ENCODE peak calls at places on chromosomes 1 and 21, in four cellular contexts. One of them, this sample, is unnamed.

GRCh38 chr1:200673952-200674823 is 4.5 kb upstream of the DDX59 start:
- DNase-seq in fibroblast of the aortic adventitia: no peak
- DNase-seq in AG04450: peak; percentile 26
- DNase-seq in tibial nerve: no peak
- DNase-seq in this sample: peak; percentile 9

GRCh38 chr1:238898856-238899255 is 487.5 kb upstream of the CHRM3 start:
- DNase-seq in fibroblast of the aortic adventitia: no peak
- DNase-seq in AG04450: no peak
- DNase-seq in tibial nerve: no peak
- DNase-seq in this sample: no peak

GRCh38 chr1:165845569-165845968 is 18.2 kb downstream of the UCK2 start:
- DNase-seq in fibroblast of the aortic adventitia: no peak
- DNase-seq in AG04450: no peak
- DNase-seq in tibial nerve: no peak
- DNase-seq in this sample: no peak

GRCh38 chr1:232880354-232880753 is 70.1 kb upstream of the NTPCR start:
- DNase-seq in fibroblast of the aortic adventitia: peak; percentile 13
- DNase-seq in AG04450: no peak
- DNase-seq in tibial nerve: no peak
- DNase-seq in this sample: peak; percentile 55

GRCh38 chr21:44576025-44576420 is 2.5 kb downstream of the KRTAP10-4 start:
- DNase-seq in fibroblast of the aortic adventitia: no peak
- DNase-seq in AG04450: no peak
- DNase-seq in tibial nerve: no peak
- DNase-seq in this sample: no peak

GRCh38 chr1:21268281-21269239 is 21.7 kb downstream of the ECE1 start:
- DNase-seq in fibroblast of the aortic adventitia: no peak
- DNase-seq in AG04450: no peak
- DNase-seq in tibial nerve: no peak
- DNase-seq in this sample: peak; percentile 17

GRCh38 chr21:28454978-28455600 is 537.6 kb downstream of the LTN1 start:
- DNase-seq in fibroblast of the aortic adventitia: peak; percentile 84
- DNase-seq in AG04450: no peak
- DNase-seq in tibial nerve: no peak
- DNase-seq in this sample: peak; percentile 88

GRCh38 chr1:64878090-64878489 is 88.3 kb downstream of the JAK1 start:
- DNase-seq in fibroblast of the aortic adventitia: no peak
- DNase-seq in AG04450: no peak
- DNase-seq in tibial nerve: no peak
- DNase-seq in this sample: no peak

GRCh38 chr1:8239306-8240023 is 78.4 kb upstream of the SLC45A1 start:
- DNase-seq in fibroblast of the aortic adventitia: no peak
- DNase-seq in AG04450: no peak
- DNase-seq in tibial nerve: no peak
- DNase-seq in this sample: no peak

GRCh38 chr1:1342061-1342562 is 7.1 kb downstream of the DVL1 start:
- DNase-seq in fibroblast of the aortic adventitia: no peak
- DNase-seq in AG04450: no peak
- DNase-seq in tibial nerve: no peak
- DNase-seq in this sample: no peak

GRCh38 chr1:117586747-117587478 is 18.9 kb upstream of the TENT5C start:
- DNase-seq in fibroblast of the aortic adventitia: no peak
- DNase-seq in AG04450: no peak
- DNase-seq in tibial nerve: no peak
- DNase-seq in this sample: no peak

DNA sequence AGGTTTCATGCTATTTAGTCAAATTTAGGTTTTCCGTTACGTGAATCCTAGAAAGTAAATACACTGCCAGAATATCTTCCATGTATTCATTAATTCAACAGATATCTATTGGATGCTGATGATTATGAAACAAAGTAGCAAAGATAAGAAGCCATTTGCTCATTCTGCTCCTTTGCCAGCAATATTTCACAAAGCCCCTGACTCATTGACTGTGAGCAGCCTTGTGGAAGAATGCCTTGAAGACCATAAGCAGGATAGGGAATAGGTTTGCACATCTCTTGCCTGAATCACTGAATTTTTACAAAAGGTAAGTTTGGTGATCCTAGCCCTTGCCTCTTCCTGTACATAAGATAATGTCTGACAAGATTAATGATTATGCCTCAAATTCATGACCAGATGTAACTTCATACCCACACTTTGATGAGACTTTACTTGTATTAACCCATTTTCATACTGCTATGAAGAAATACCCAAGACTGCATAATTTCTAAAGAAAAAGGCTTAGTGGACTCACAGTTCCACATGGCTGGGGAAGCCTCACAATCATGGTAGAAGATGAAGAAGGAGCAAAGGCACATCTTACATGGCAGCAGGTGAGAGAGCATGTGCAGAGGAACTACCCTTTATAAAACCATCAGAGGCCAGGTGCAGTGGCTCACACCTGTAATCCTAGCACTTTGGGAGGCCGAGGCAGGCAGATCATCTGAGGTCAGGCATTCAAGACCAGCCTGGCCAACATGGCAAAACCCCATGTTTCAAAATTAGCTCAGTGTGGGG is 1.6 kb upstream of the PIGK start:
- DNase-seq in fibroblast of the aortic adventitia: peak; percentile 93
- DNase-seq in AG04450: no peak
- DNase-seq in tibial nerve: no peak
- DNase-seq in this sample: peak; percentile 67
- H3K4me3 ChIP-seq in fibroblast of the aortic adventitia: no peak overlapping the region
- H3K4me3 ChIP-seq in AG04450: no peak overlapping the region
- H3K4me3 ChIP-seq in tibial nerve: no peak overlapping the region
- H3K4me3 ChIP-seq in this sample: peak overlapping the region; percentile 85

DNA sequence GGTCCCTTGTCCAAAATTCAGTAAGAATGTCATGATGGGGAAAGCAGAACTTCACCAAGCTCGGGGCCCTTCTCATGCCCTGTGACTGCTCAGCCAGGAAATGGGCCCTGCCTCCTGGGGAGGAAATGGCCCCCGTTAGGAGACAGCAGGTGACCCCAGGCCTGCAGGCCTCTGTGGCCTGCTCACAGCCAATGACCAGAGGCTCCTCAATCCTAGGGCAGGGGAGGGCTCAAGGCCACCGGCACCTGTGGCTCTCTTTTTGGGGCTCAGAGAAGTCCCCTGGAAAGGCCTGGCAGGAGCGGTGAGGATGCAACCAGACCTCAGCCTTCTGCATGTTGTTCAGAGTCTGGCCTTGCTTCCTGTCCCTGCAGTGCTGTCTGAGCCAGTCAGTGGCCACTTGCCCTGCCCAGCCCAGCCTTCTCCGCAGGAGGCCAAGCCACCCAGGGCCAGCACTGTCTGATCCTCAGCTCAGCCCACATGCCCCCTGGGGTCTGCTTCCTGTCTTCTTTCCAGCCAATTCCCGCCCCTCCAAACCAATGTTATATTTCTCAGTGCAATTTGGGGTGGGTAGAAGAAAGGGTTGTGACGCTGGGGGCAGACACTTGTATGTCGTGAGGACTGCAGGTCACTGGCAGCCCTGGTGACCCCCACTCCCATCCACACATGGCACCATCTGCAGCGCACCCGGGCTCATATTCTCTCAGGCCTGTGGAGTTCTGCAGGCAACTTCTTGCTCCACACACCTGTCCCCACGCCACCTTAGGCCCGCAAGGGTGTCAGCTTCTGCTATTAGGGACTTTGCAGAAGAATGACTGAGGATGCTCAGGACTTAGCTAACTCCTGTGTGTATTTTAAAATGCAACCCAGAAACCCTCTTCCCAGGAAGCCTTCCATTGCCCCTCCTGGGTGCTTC is 83.6 kb downstream of the ITPKB start:
- DNase-seq in fibroblast of the aortic adventitia: no peak
- DNase-seq in AG04450: no peak
- DNase-seq in tibial nerve: no peak
- DNase-seq in this sample: no peak
- H3K4me3 ChIP-seq in fibroblast of the aortic adventitia: no peak overlapping the region
- H3K4me3 ChIP-seq in AG04450: no peak overlapping the region
- H3K4me3 ChIP-seq in tibial nerve: no peak overlapping the region
- H3K4me3 ChIP-seq in this sample: no peak overlapping the region

DNA sequence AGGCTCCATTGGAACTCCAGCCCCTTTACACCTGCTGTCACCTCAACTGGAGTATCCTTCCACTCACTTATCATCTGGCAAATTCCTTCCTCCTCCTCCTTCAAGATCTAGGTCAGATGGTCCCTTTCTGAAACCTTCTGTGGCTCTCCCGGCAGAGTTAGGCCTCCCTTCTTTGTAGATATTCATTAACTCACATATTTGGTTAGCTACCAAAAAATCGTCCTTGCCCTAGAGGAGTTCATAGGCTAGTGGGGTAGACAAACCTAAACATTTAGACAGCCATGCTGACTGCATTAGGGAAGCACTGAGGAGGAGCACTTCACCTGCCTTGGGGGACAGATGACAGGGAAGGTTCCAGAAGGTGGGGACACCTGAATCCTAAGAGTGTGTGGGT is 14.3 kb upstream of the ELOA start:
- DNase-seq in fibroblast of the aortic adventitia: no peak
- DNase-seq in AG04450: no peak
- DNase-seq in tibial nerve: no peak
- DNase-seq in this sample: no peak
- H3K4me3 ChIP-seq in fibroblast of the aortic adventitia: no peak overlapping the region
- H3K4me3 ChIP-seq in AG04450: no peak overlapping the region
- H3K4me3 ChIP-seq in tibial nerve: no peak overlapping the region
- H3K4me3 ChIP-seq in this sample: no peak overlapping the region

GRCh38 chr1:230105245-230105753 is 38.3 kb downstream of the GALNT2 start:
- DNase-seq in fibroblast of the aortic adventitia: no peak
- DNase-seq in AG04450: no peak
- DNase-seq in tibial nerve: no peak
- DNase-seq in this sample: no peak

GRCh38 chr1:230102472-230102871 is 35.4 kb downstream of the GALNT2 start:
- DNase-seq in fibroblast of the aortic adventitia: no peak
- DNase-seq in AG04450: no peak
- DNase-seq in tibial nerve: no peak
- DNase-seq in this sample: no peak

GRCh38 chr1:230103341-230104173 is 36.5 kb downstream of the GALNT2 start:
- DNase-seq in fibroblast of the aortic adventitia: peak; percentile 48
- DNase-seq in AG04450: no peak
- DNase-seq in tibial nerve: no peak
- DNase-seq in this sample: peak; percentile 63

GRCh38 chr1:230105754-230106625 is 39.0 kb downstream of the GALNT2 start:
- DNase-seq in fibroblast of the aortic adventitia: peak; percentile 88
- DNase-seq in AG04450: no peak
- DNase-seq in tibial nerve: no peak
- DNase-seq in this sample: peak; percentile 95

GRCh38 chr1:230104395-230105244 is 37.6 kb downstream of the GALNT2 start:
- DNase-seq in fibroblast of the aortic adventitia: peak; percentile 99
- DNase-seq in AG04450: peak; percentile 95
- DNase-seq in tibial nerve: peak; percentile 95
- DNase-seq in this sample: peak; percentile 100
- H3K4me3 ChIP-seq in fibroblast of the aortic adventitia: peak overlapping the region; percentile 23
- H3K4me3 ChIP-seq in AG04450: peak overlapping the region; percentile 34
- H3K4me3 ChIP-seq in tibial nerve: no peak overlapping the region
- H3K4me3 ChIP-seq in this sample: peak overlapping the region; percentile 13

GRCh38 chr1:156148236-156148635 is 5.1 kb upstream of the SEMA4A start:
- DNase-seq in fibroblast of the aortic adventitia: no peak
- DNase-seq in AG04450: no peak
- DNase-seq in tibial nerve: no peak
- DNase-seq in this sample: no peak

GRCh38 chr1:156152628-156153027 is 757 bp upstream of the SEMA4A start:
- DNase-seq in fibroblast of the aortic adventitia: no peak
- DNase-seq in AG04450: no peak
- DNase-seq in tibial nerve: no peak
- DNase-seq in this sample: no peak

GRCh38 chr1:156149374-156150106 is 3.8 kb upstream of the SEMA4A start:
- DNase-seq in fibroblast of the aortic adventitia: no peak
- DNase-seq in AG04450: no peak
- DNase-seq in tibial nerve: no peak
- DNase-seq in this sample: no peak

GRCh38 chr1:156151093-156151688 is 2.2 kb upstream of the SEMA4A start:
- DNase-seq in fibroblast of the aortic adventitia: peak; percentile 32
- DNase-seq in AG04450: no peak
- DNase-seq in tibial nerve: no peak
- DNase-seq in this sample: peak; percentile 87

DNA sequence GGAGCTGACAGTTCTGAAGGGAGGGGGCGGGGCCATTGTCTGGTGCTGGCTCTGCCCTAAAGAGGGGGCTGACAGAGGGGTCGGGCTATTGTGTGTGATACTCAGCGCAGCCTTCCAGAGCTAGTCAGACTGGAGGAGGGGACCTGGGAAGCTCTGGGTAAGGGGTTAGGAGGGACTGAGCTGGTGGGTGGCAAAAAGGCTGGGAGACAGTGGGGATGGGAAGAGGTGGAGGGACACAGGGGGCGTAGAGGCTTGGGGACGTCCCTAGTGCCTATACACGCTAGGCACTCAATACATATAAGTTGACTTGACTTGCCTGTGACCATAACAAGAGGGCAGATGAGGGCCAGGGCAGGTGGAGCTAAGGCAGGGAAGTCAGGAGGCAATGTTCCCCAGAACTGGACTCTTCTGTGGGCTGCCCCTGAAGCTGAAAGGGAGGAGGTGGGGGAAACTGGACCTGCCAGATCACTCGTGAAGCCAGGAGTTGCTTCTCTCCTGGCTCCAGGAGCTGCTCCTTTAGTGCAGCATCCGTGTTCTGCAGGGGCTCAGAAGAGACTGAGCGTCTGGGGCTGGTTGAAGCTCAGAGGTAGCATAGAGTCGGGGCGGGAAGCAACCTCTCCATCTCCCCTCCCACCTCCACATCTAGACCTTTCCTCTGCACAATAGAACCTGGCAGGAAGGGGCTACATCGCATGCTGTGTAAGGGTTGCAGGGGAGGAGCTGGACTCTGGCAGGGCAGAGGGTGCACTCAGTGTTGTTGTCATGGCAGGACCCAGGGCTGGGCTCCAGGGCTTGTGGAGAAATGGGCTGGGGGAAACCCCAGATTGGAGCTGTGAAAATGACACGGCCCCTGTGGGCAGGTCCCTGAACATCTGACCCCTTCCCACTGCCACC is 3.0 kb upstream of the SEMA4A start:
- DNase-seq in fibroblast of the aortic adventitia: no peak
- DNase-seq in AG04450: no peak
- DNase-seq in tibial nerve: no peak
- DNase-seq in this sample: no peak
- H3K4me3 ChIP-seq in fibroblast of the aortic adventitia: no peak overlapping the region
- H3K4me3 ChIP-seq in AG04450: no peak overlapping the region
- H3K4me3 ChIP-seq in tibial nerve: no peak overlapping the region
- H3K4me3 ChIP-seq in this sample: no peak overlapping the region

GRCh38 chr1:228836427-228836826 is 101.1 kb downstream of the RHOU start:
- DNase-seq in fibroblast of the aortic adventitia: no peak
- DNase-seq in AG04450: no peak
- DNase-seq in tibial nerve: no peak
- DNase-seq in this sample: no peak

GRCh38 chr1:228837817-228838716 is 102.8 kb downstream of the RHOU start:
- DNase-seq in fibroblast of the aortic adventitia: peak; percentile 95
- DNase-seq in AG04450: peak; percentile 72
- DNase-seq in tibial nerve: peak; percentile 26
- DNase-seq in this sample: peak; percentile 78

GRCh38 chr1:228835456-228835855 is 100.2 kb downstream of the RHOU start:
- DNase-seq in fibroblast of the aortic adventitia: no peak
- DNase-seq in AG04450: no peak
- DNase-seq in tibial nerve: no peak
- DNase-seq in this sample: no peak

GRCh38 chr1:228838717-228839500 is 103.6 kb downstream of the RHOU start:
- DNase-seq in fibroblast of the aortic adventitia: no peak
- DNase-seq in AG04450: peak; percentile 15
- DNase-seq in tibial nerve: no peak
- DNase-seq in this sample: no peak

GRCh38 chr1:228836954-228837481 is 101.7 kb downstream of the RHOU start:
- DNase-seq in fibroblast of the aortic adventitia: no peak
- DNase-seq in AG04450: no peak
- DNase-seq in tibial nerve: no peak
- DNase-seq in this sample: no peak
- H3K4me3 ChIP-seq in fibroblast of the aortic adventitia: no peak overlapping the region
- H3K4me3 ChIP-seq in AG04450: no peak overlapping the region
- H3K4me3 ChIP-seq in tibial nerve: no peak overlapping the region
- H3K4me3 ChIP-seq in this sample: no peak overlapping the region